ENCODE peak calls at places on chromosomes 4 and X, in seven cellular contexts. One of them, this sample, is unnamed.
A peak's percentile ranks its signal among the peaks of the same experiment; 100 is the strongest.

GRCh38 chrX:20265726-20266681 is 705 bp downstream of the RPS6KA3 start:
- DNase-seq in fibroblast of villous mesenchyme: peak; percentile 33
- DNase-seq in upper lobe of right lung: peak; percentile 68
- DNase-seq in hepatocyte: peak; percentile 55
- DNase-seq in CD8-positive, alpha-beta T cell: peak; percentile 59
- DNase-seq in BE2C: peak; percentile 7
- DNase-seq in fibroblast of pulmonary artery: peak; percentile 13
- DNase-seq in this sample: peak; percentile 43

GRCh38 chr4:111602848-111603247 is 542.4 kb upstream of the FAM241A start:
- DNase-seq in fibroblast of villous mesenchyme: peak; percentile 33
- DNase-seq in upper lobe of right lung: no peak
- DNase-seq in hepatocyte: no peak
- DNase-seq in CD8-positive, alpha-beta T cell: no peak
- DNase-seq in BE2C: no peak
- DNase-seq in fibroblast of pulmonary artery: peak; percentile 25
- DNase-seq in this sample: no peak

GRCh38 chrX:3609800-3610199 is 103.6 kb downstream of the PRKX start:
- DNase-seq in fibroblast of villous mesenchyme: peak; percentile 64
- DNase-seq in upper lobe of right lung: no peak
- DNase-seq in hepatocyte: no peak
- DNase-seq in CD8-positive, alpha-beta T cell: no peak
- DNase-seq in BE2C: no peak
- DNase-seq in fibroblast of pulmonary artery: peak; percentile 55
- DNase-seq in this sample: no peak

GRCh38 chr4:148454835-148455234 is 12.6 kb upstream of the NR3C2 start:
- DNase-seq in fibroblast of villous mesenchyme: no peak
- DNase-seq in upper lobe of right lung: no peak
- DNase-seq in hepatocyte: no peak
- DNase-seq in CD8-positive, alpha-beta T cell: no peak
- DNase-seq in BE2C: no peak
- DNase-seq in fibroblast of pulmonary artery: no peak
- DNase-seq in this sample: no peak

GRCh38 chr4:181007751-181008150 is 1235.5 kb upstream of the TENM3 start:
- DNase-seq in fibroblast of villous mesenchyme: no peak
- DNase-seq in upper lobe of right lung: no peak
- DNase-seq in hepatocyte: no peak
- DNase-seq in CD8-positive, alpha-beta T cell: no peak
- DNase-seq in BE2C: no peak
- DNase-seq in fibroblast of pulmonary artery: peak; percentile 3
- DNase-seq in this sample: no peak

GRCh38 chr4:183599690-183600089 is 59.3 kb downstream of the RWDD4 start:
- DNase-seq in fibroblast of villous mesenchyme: no peak
- DNase-seq in upper lobe of right lung: no peak
- DNase-seq in hepatocyte: no peak
- DNase-seq in CD8-positive, alpha-beta T cell: no peak
- DNase-seq in BE2C: no peak
- DNase-seq in fibroblast of pulmonary artery: no peak
- DNase-seq in this sample: no peak

GRCh38 chrX:17597836-17598434 is 139.4 kb upstream of the SCML1 start:
- DNase-seq in fibroblast of villous mesenchyme: peak; percentile 37
- DNase-seq in upper lobe of right lung: peak; percentile 77
- DNase-seq in hepatocyte: peak; percentile 35
- DNase-seq in CD8-positive, alpha-beta T cell: no peak
- DNase-seq in BE2C: peak; percentile 70
- DNase-seq in fibroblast of pulmonary artery: peak; percentile 79
- DNase-seq in this sample: no peak

GRCh38 chrX:142233400-142233799 is 28.3 kb upstream of the MAGEC2 start:
- DNase-seq in fibroblast of villous mesenchyme: no peak
- DNase-seq in upper lobe of right lung: no peak
- DNase-seq in hepatocyte: no peak
- DNase-seq in CD8-positive, alpha-beta T cell: no peak
- DNase-seq in BE2C: no peak
- DNase-seq in fibroblast of pulmonary artery: no peak
- DNase-seq in this sample: no peak

GRCh38 chr4:172992648-172993356 is 175.8 kb upstream of the GALNT7 start:
- DNase-seq in fibroblast of villous mesenchyme: no peak
- DNase-seq in upper lobe of right lung: no peak
- DNase-seq in hepatocyte: no peak
- DNase-seq in CD8-positive, alpha-beta T cell: no peak
- DNase-seq in BE2C: no peak
- DNase-seq in fibroblast of pulmonary artery: no peak
- DNase-seq in this sample: no peak

GRCh38 chr4:138223191-138223910 is 18.8 kb downstream of the SLC7A11 start:
- DNase-seq in fibroblast of villous mesenchyme: no peak
- DNase-seq in upper lobe of right lung: no peak
- DNase-seq in hepatocyte: no peak
- DNase-seq in CD8-positive, alpha-beta T cell: no peak
- DNase-seq in BE2C: no peak
- DNase-seq in fibroblast of pulmonary artery: no peak
- DNase-seq in this sample: no peak

GRCh38 chr4:126614456-126614855 is 1018.3 kb upstream of the INTU start:
- DNase-seq in fibroblast of villous mesenchyme: no peak
- DNase-seq in upper lobe of right lung: no peak
- DNase-seq in hepatocyte: no peak
- DNase-seq in CD8-positive, alpha-beta T cell: no peak
- DNase-seq in BE2C: no peak
- DNase-seq in fibroblast of pulmonary artery: no peak
- DNase-seq in this sample: no peak

GRCh38 chrX:102746134-102746584 is 25.6 kb downstream of the GPRASP3 start:
- DNase-seq in fibroblast of villous mesenchyme: peak; percentile 11
- DNase-seq in upper lobe of right lung: peak; percentile 66
- DNase-seq in hepatocyte: peak; percentile 50
- DNase-seq in CD8-positive, alpha-beta T cell: peak; percentile 57
- DNase-seq in BE2C: no peak
- DNase-seq in fibroblast of pulmonary artery: peak; percentile 16
- DNase-seq in this sample: no peak

GRCh38 chr4:121728066-121728465 is 31.3 kb upstream of the ANXA5 start:
- DNase-seq in fibroblast of villous mesenchyme: peak; percentile 75
- DNase-seq in upper lobe of right lung: no peak
- DNase-seq in hepatocyte: no peak
- DNase-seq in CD8-positive, alpha-beta T cell: no peak
- DNase-seq in BE2C: no peak
- DNase-seq in fibroblast of pulmonary artery: peak; percentile 76
- DNase-seq in this sample: no peak

GRCh38 chr4:48360285-48360965 is 19.1 kb downstream of the SLAIN2 start:
- DNase-seq in fibroblast of villous mesenchyme: peak; percentile 55
- DNase-seq in upper lobe of right lung: no peak
- DNase-seq in hepatocyte: no peak
- DNase-seq in CD8-positive, alpha-beta T cell: no peak
- DNase-seq in BE2C: no peak
- DNase-seq in fibroblast of pulmonary artery: peak; percentile 52
- DNase-seq in this sample: no peak

GRCh38 chr4:155807021-155807420 is 48.2 kb downstream of the GUCY1B1 start:
- DNase-seq in fibroblast of villous mesenchyme: no peak
- DNase-seq in upper lobe of right lung: no peak
- DNase-seq in hepatocyte: no peak
- DNase-seq in CD8-positive, alpha-beta T cell: no peak
- DNase-seq in BE2C: no peak
- DNase-seq in fibroblast of pulmonary artery: peak; percentile 23
- DNase-seq in this sample: no peak

GRCh38 chr4:45147866-45148265 is 421.5 kb upstream of the GNPDA2 start:
- DNase-seq in fibroblast of villous mesenchyme: no peak
- DNase-seq in upper lobe of right lung: no peak
- DNase-seq in hepatocyte: no peak
- DNase-seq in CD8-positive, alpha-beta T cell: no peak
- DNase-seq in BE2C: no peak
- DNase-seq in fibroblast of pulmonary artery: peak; percentile 55
- DNase-seq in this sample: no peak

DNA sequence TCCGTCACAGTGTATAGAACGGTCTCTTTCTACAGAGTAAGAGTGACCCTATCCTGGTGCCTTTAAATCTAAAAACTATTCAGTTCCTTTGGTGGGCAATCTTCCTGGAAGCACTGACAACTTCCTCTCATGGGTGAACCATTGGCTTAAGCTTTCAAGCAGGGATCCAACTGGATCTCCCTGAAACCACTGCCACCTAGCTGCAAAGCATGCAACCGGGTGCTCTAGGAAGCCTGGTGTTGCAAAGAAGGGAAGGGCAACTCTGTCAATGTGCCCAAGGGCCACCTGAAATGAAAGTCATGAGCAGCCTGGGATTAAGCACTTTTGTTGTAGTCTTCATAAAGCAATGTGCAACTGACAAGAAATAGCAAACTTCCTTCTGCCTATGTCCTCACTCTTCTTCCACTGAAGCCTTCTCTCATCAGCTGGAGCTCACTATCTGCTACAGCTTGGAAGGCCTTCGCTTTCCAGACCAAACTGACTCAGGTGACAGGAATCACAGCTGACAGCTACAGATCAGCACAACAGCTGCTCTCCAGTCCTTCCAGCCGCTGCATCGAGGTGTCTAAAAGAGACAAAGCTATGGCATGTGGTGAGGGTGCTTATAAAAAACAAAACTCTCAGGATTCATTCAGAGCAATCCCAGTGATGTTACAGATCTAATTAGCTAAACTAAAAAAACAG is 46.1 kb downstream of the SETD7 start:
- DNase-seq in fibroblast of villous mesenchyme: peak; percentile 20
- DNase-seq in upper lobe of right lung: no peak
- DNase-seq in hepatocyte: peak; percentile 46
- DNase-seq in CD8-positive, alpha-beta T cell: no peak
- DNase-seq in BE2C: no peak
- DNase-seq in fibroblast of pulmonary artery: peak; percentile 38
- DNase-seq in this sample: no peak
- TF ChIP-seq CTCF in fibroblast of villous mesenchyme: peak; percentile 49
- TF ChIP-seq CTCF in upper lobe of right lung: peak; percentile 30
- TF ChIP-seq CTCF in hepatocyte: peak; percentile 47
- TF ChIP-seq CTCF in CD8-positive, alpha-beta T cell: no peak
- TF ChIP-seq CTCF in BE2C: peak; percentile 62
- TF ChIP-seq CTCF in fibroblast of pulmonary artery: peak; percentile 51
- TF ChIP-seq CTCF in this sample: no peak

GRCh38 chr4:82994834-82995233 is 15.8 kb downstream of the LIN54 start:
- DNase-seq in fibroblast of villous mesenchyme: no peak
- DNase-seq in upper lobe of right lung: no peak
- DNase-seq in hepatocyte: no peak
- DNase-seq in CD8-positive, alpha-beta T cell: no peak
- DNase-seq in BE2C: no peak
- DNase-seq in fibroblast of pulmonary artery: no peak
- DNase-seq in this sample: no peak
- TF ChIP-seq CTCF in fibroblast of villous mesenchyme: no peak
- TF ChIP-seq CTCF in upper lobe of right lung: no peak
- TF ChIP-seq CTCF in hepatocyte: no peak
- TF ChIP-seq CTCF in CD8-positive, alpha-beta T cell: no peak
- TF ChIP-seq CTCF in BE2C: no peak
- TF ChIP-seq CTCF in fibroblast of pulmonary artery: no peak
- TF ChIP-seq CTCF in this sample: no peak

GRCh38 chrX:7925867-7926472 is 1.2 kb downstream of the PNPLA4 start:
- DNase-seq in fibroblast of villous mesenchyme: peak; percentile 64
- DNase-seq in upper lobe of right lung: peak; percentile 47
- DNase-seq in hepatocyte: peak; percentile 71
- DNase-seq in CD8-positive, alpha-beta T cell: peak; percentile 74
- DNase-seq in BE2C: peak; percentile 24
- DNase-seq in fibroblast of pulmonary artery: peak; percentile 77
- DNase-seq in this sample: no peak
- TF ChIP-seq CTCF in fibroblast of villous mesenchyme: peak; percentile 79
- TF ChIP-seq CTCF in upper lobe of right lung: peak; percentile 58
- TF ChIP-seq CTCF in hepatocyte: peak; percentile 68
- TF ChIP-seq CTCF in CD8-positive, alpha-beta T cell: peak; percentile 59
- TF ChIP-seq CTCF in BE2C: peak; percentile 59
- TF ChIP-seq CTCF in fibroblast of pulmonary artery: peak; percentile 74
- TF ChIP-seq CTCF in this sample: peak; percentile 66

GRCh38 chr4:33381806-33382205 is 2661.6 kb downstream of the PCDH7 start:
- DNase-seq in fibroblast of villous mesenchyme: no peak
- DNase-seq in upper lobe of right lung: no peak
- DNase-seq in hepatocyte: peak; percentile 20
- DNase-seq in CD8-positive, alpha-beta T cell: no peak
- DNase-seq in BE2C: no peak
- DNase-seq in fibroblast of pulmonary artery: no peak
- DNase-seq in this sample: no peak

GRCh38 chr4:33390977-33391376 is 2670.8 kb downstream of the PCDH7 start:
- DNase-seq in fibroblast of villous mesenchyme: no peak
- DNase-seq in upper lobe of right lung: no peak
- DNase-seq in hepatocyte: no peak
- DNase-seq in CD8-positive, alpha-beta T cell: no peak
- DNase-seq in BE2C: no peak
- DNase-seq in fibroblast of pulmonary artery: no peak
- DNase-seq in this sample: no peak

GRCh38 chr4:33386761-33387160 is 2666.6 kb downstream of the PCDH7 start:
- DNase-seq in fibroblast of villous mesenchyme: no peak
- DNase-seq in upper lobe of right lung: no peak
- DNase-seq in hepatocyte: no peak
- DNase-seq in CD8-positive, alpha-beta T cell: no peak
- DNase-seq in BE2C: no peak
- DNase-seq in fibroblast of pulmonary artery: peak; percentile 35
- DNase-seq in this sample: no peak
- TF ChIP-seq CTCF in fibroblast of villous mesenchyme: no peak
- TF ChIP-seq CTCF in upper lobe of right lung: no peak
- TF ChIP-seq CTCF in hepatocyte: peak; percentile 17
- TF ChIP-seq CTCF in CD8-positive, alpha-beta T cell: no peak
- TF ChIP-seq CTCF in BE2C: peak; percentile 48
- TF ChIP-seq CTCF in fibroblast of pulmonary artery: peak; percentile 48
- TF ChIP-seq CTCF in this sample: no peak

GRCh38 chr4:828641-829271 is 2.8 kb upstream of the CPLX1 start:
- DNase-seq in fibroblast of villous mesenchyme: no peak
- DNase-seq in upper lobe of right lung: peak; percentile 62
- DNase-seq in hepatocyte: no peak
- DNase-seq in CD8-positive, alpha-beta T cell: no peak
- DNase-seq in BE2C: no peak
- DNase-seq in fibroblast of pulmonary artery: peak; percentile 10
- DNase-seq in this sample: no peak

GRCh38 chr4:829761-830655 is 4.1 kb upstream of the CPLX1 start:
- DNase-seq in fibroblast of villous mesenchyme: no peak
- DNase-seq in upper lobe of right lung: peak; percentile 61
- DNase-seq in hepatocyte: no peak
- DNase-seq in CD8-positive, alpha-beta T cell: no peak
- DNase-seq in BE2C: no peak
- DNase-seq in fibroblast of pulmonary artery: no peak
- DNase-seq in this sample: no peak

GRCh38 chr4:827209-828081 is 1.5 kb upstream of the CPLX1 start:
- DNase-seq in fibroblast of villous mesenchyme: no peak
- DNase-seq in upper lobe of right lung: peak; percentile 55
- DNase-seq in hepatocyte: no peak
- DNase-seq in CD8-positive, alpha-beta T cell: no peak
- DNase-seq in BE2C: peak; percentile 21
- DNase-seq in fibroblast of pulmonary artery: no peak
- DNase-seq in this sample: no peak

GRCh38 chr4:830776-831482 is 5.0 kb upstream of the CPLX1 start:
- DNase-seq in fibroblast of villous mesenchyme: no peak
- DNase-seq in upper lobe of right lung: peak; percentile 51
- DNase-seq in hepatocyte: no peak
- DNase-seq in CD8-positive, alpha-beta T cell: no peak
- DNase-seq in BE2C: no peak
- DNase-seq in fibroblast of pulmonary artery: no peak
- DNase-seq in this sample: no peak

GRCh38 chr4:829291-829690 is 3.4 kb upstream of the CPLX1 start:
- DNase-seq in fibroblast of villous mesenchyme: no peak
- DNase-seq in upper lobe of right lung: peak; percentile 35
- DNase-seq in hepatocyte: no peak
- DNase-seq in CD8-positive, alpha-beta T cell: no peak
- DNase-seq in BE2C: no peak
- DNase-seq in fibroblast of pulmonary artery: no peak
- DNase-seq in this sample: no peak
- TF ChIP-seq CTCF in fibroblast of villous mesenchyme: no peak
- TF ChIP-seq CTCF in upper lobe of right lung: no peak
- TF ChIP-seq CTCF in hepatocyte: no peak
- TF ChIP-seq CTCF in CD8-positive, alpha-beta T cell: no peak
- TF ChIP-seq CTCF in BE2C: no peak
- TF ChIP-seq CTCF in fibroblast of pulmonary artery: no peak
- TF ChIP-seq CTCF in this sample: no peak